ENCODE peak calls at places on chromosomes 6 and 20, in ten cellular contexts. One of them, this sample, is unnamed.

GRCh38 chr20:49750611-49751396 is 37.1 kb upstream of the B4GALT5 start:
- DNase-seq in colonic mucosa: no peak
- DNase-seq in lower leg skin: peak
- DNase-seq in ascending aorta: no peak
- DNase-seq in CD8-positive, alpha-beta T cell: no peak
- DNase-seq in RWPE1: no peak
- DNase-seq in astrocyte: no peak
- DNase-seq in nephron progenitor cell: no peak
- DNase-seq in AG10803: no peak
- DNase-seq in transverse colon: peak
- DNase-seq in this sample: no peak

GRCh38 chr6:126657556-126658129 is 317.7 kb downstream of the CENPW start:
- DNase-seq in nephron progenitor cell: no peak
- DNase-seq in astrocyte: peak
- DNase-seq in lower leg skin: no peak
- DNase-seq in colonic mucosa: peak
- DNase-seq in ascending aorta: no peak
- DNase-seq in transverse colon: peak
- DNase-seq in CD8-positive, alpha-beta T cell: no peak
- DNase-seq in AG10803: peak
- DNase-seq in RWPE1: peak
- DNase-seq in this sample: peak

GRCh38 chr6:158008894-158009891 is 27.5 kb downstream of the SYNJ2 start:
- DNase-seq in nephron progenitor cell: no peak
- DNase-seq in CD8-positive, alpha-beta T cell: no peak
- DNase-seq in lower leg skin: no peak
- DNase-seq in colonic mucosa: no peak
- DNase-seq in AG10803: peak
- DNase-seq in astrocyte: peak
- DNase-seq in ascending aorta: no peak
- DNase-seq in transverse colon: peak
- DNase-seq in RWPE1: no peak
- DNase-seq in this sample: peak

GRCh38 chr6:1670711-1671462 is 61.2 kb downstream of the FOXC1 start:
- DNase-seq in nephron progenitor cell: no peak
- DNase-seq in lower leg skin: no peak
- DNase-seq in colonic mucosa: no peak
- DNase-seq in CD8-positive, alpha-beta T cell: no peak
- DNase-seq in ascending aorta: no peak
- DNase-seq in RWPE1: peak
- DNase-seq in AG10803: no peak
- DNase-seq in transverse colon: no peak
- DNase-seq in astrocyte: peak
- DNase-seq in this sample: peak

GRCh38 chr6:154981071-154981373 is 14.1 kb upstream of the TIAM2 start:
- DNase-seq in CD8-positive, alpha-beta T cell: no peak
- DNase-seq in nephron progenitor cell: no peak
- DNase-seq in ascending aorta: no peak
- DNase-seq in lower leg skin: no peak
- DNase-seq in AG10803: no peak
- DNase-seq in colonic mucosa: no peak
- DNase-seq in astrocyte: no peak
- DNase-seq in RWPE1: no peak
- DNase-seq in transverse colon: no peak
- DNase-seq in this sample: no peak

GRCh38 chr6:5403076-5403475 is 141.8 kb downstream of the FARS2 start:
- DNase-seq in CD8-positive, alpha-beta T cell: no peak
- DNase-seq in RWPE1: no peak
- DNase-seq in transverse colon: no peak
- DNase-seq in astrocyte: no peak
- DNase-seq in AG10803: no peak
- DNase-seq in colonic mucosa: no peak
- DNase-seq in nephron progenitor cell: no peak
- DNase-seq in lower leg skin: no peak
- DNase-seq in ascending aorta: no peak
- DNase-seq in this sample: no peak

GRCh38 chr6:26097268-26097875 is 10.1 kb downstream of the HFE start:
- DNase-seq in RWPE1: peak
- DNase-seq in AG10803: peak
- DNase-seq in colonic mucosa: peak
- DNase-seq in CD8-positive, alpha-beta T cell: peak
- DNase-seq in nephron progenitor cell: peak
- DNase-seq in astrocyte: no peak
- DNase-seq in lower leg skin: peak
- DNase-seq in transverse colon: peak
- DNase-seq in ascending aorta: peak
- DNase-seq in this sample: peak

GRCh38 chr20:10332656-10333421 is 101.2 kb downstream of the MKKS start:
- DNase-seq in lower leg skin: no peak
- DNase-seq in RWPE1: no peak
- DNase-seq in nephron progenitor cell: no peak
- DNase-seq in astrocyte: peak
- DNase-seq in transverse colon: no peak
- DNase-seq in colonic mucosa: no peak
- DNase-seq in AG10803: no peak
- DNase-seq in ascending aorta: no peak
- DNase-seq in CD8-positive, alpha-beta T cell: no peak
- DNase-seq in this sample: peak

GRCh38 chr6:91083226-91083625 is 496.4 kb upstream of the MAP3K7 start:
- DNase-seq in RWPE1: no peak
- DNase-seq in lower leg skin: no peak
- DNase-seq in ascending aorta: no peak
- DNase-seq in CD8-positive, alpha-beta T cell: no peak
- DNase-seq in nephron progenitor cell: no peak
- DNase-seq in AG10803: peak
- DNase-seq in astrocyte: peak
- DNase-seq in transverse colon: no peak
- DNase-seq in colonic mucosa: no peak
- DNase-seq in this sample: peak

GRCh38 chr6:91082311-91082803 is 495.5 kb upstream of the MAP3K7 start:
- DNase-seq in nephron progenitor cell: peak
- DNase-seq in lower leg skin: no peak
- DNase-seq in AG10803: no peak
- DNase-seq in ascending aorta: no peak
- DNase-seq in astrocyte: peak
- DNase-seq in CD8-positive, alpha-beta T cell: no peak
- DNase-seq in transverse colon: no peak
- DNase-seq in RWPE1: no peak
- DNase-seq in colonic mucosa: no peak
- DNase-seq in this sample: peak

GRCh38 chr6:91081452-91082067 is 494.7 kb upstream of the MAP3K7 start:
- DNase-seq in RWPE1: peak
- DNase-seq in lower leg skin: no peak
- DNase-seq in ascending aorta: no peak
- DNase-seq in astrocyte: peak
- DNase-seq in colonic mucosa: no peak
- DNase-seq in nephron progenitor cell: peak
- DNase-seq in AG10803: peak
- DNase-seq in CD8-positive, alpha-beta T cell: no peak
- DNase-seq in transverse colon: no peak
- DNase-seq in this sample: peak

DNA sequence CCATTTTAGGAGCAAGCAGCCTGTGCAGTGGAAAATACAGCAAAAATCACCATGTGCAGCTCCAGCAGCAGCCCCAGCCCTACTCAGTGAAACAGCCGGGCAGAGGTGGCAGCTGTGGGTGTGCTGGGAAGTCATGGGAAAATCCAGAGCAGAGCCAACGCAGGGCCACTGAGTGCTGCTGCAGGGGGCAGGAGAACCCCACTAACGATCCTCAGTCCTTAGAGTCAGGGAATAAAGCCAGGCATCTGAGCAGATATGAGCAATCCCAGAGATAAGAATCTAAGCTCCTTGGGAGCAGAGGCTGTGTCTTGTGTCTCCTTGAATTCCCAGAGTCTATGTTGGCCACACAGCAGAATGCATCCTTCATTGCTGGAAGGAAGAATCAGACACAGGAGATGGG is 493.1 kb upstream of the MAP3K7 start:
- DNase-seq in astrocyte: peak
- DNase-seq in CD8-positive, alpha-beta T cell: no peak
- DNase-seq in nephron progenitor cell: peak
- DNase-seq in lower leg skin: no peak
- DNase-seq in AG10803: no peak
- DNase-seq in colonic mucosa: no peak
- DNase-seq in transverse colon: no peak
- DNase-seq in RWPE1: no peak
- DNase-seq in ascending aorta: no peak
- DNase-seq in this sample: no peak
- TF ChIP-seq CTCF in astrocyte: no peak
- TF ChIP-seq CTCF in CD8-positive, alpha-beta T cell: no peak
- TF ChIP-seq CTCF in nephron progenitor cell: no peak
- TF ChIP-seq CTCF in lower leg skin: no peak
- TF ChIP-seq CTCF in AG10803: no peak
- TF ChIP-seq CTCF in colonic mucosa: no peak
- TF ChIP-seq CTCF in transverse colon: no peak
- TF ChIP-seq CTCF in RWPE1: no peak
- TF ChIP-seq CTCF in ascending aorta: no peak
- TF ChIP-seq CTCF in this sample: no peak

GRCh38 chr20:63536997-63537524 is at the start of gene PTK6:
- DNase-seq in RWPE1: peak
- DNase-seq in CD8-positive, alpha-beta T cell: no peak
- DNase-seq in ascending aorta: no peak
- DNase-seq in colonic mucosa: peak
- DNase-seq in AG10803: no peak
- DNase-seq in astrocyte: no peak
- DNase-seq in lower leg skin: peak
- DNase-seq in nephron progenitor cell: no peak
- DNase-seq in transverse colon: peak
- DNase-seq in this sample: no peak

GRCh38 chr20:63539441-63540370 is 2.5 kb upstream of the PTK6 start:
- DNase-seq in RWPE1: no peak
- DNase-seq in AG10803: no peak
- DNase-seq in astrocyte: no peak
- DNase-seq in lower leg skin: no peak
- DNase-seq in transverse colon: no peak
- DNase-seq in nephron progenitor cell: no peak
- DNase-seq in colonic mucosa: no peak
- DNase-seq in CD8-positive, alpha-beta T cell: no peak
- DNase-seq in ascending aorta: no peak
- DNase-seq in this sample: no peak

GRCh38 chr20:63539092-63539430 is 1.9 kb upstream of the PTK6 start:
- DNase-seq in lower leg skin: no peak
- DNase-seq in RWPE1: no peak
- DNase-seq in astrocyte: no peak
- DNase-seq in ascending aorta: no peak
- DNase-seq in AG10803: no peak
- DNase-seq in colonic mucosa: no peak
- DNase-seq in transverse colon: no peak
- DNase-seq in CD8-positive, alpha-beta T cell: no peak
- DNase-seq in nephron progenitor cell: no peak
- DNase-seq in this sample: no peak

GRCh38 chr20:63537525-63538203 is 488 bp upstream of the PTK6 start:
- DNase-seq in lower leg skin: peak
- DNase-seq in astrocyte: peak
- DNase-seq in AG10803: peak
- DNase-seq in ascending aorta: peak
- DNase-seq in CD8-positive, alpha-beta T cell: peak
- DNase-seq in transverse colon: peak
- DNase-seq in RWPE1: peak
- DNase-seq in nephron progenitor cell: peak
- DNase-seq in colonic mucosa: peak
- DNase-seq in this sample: peak

DNA sequence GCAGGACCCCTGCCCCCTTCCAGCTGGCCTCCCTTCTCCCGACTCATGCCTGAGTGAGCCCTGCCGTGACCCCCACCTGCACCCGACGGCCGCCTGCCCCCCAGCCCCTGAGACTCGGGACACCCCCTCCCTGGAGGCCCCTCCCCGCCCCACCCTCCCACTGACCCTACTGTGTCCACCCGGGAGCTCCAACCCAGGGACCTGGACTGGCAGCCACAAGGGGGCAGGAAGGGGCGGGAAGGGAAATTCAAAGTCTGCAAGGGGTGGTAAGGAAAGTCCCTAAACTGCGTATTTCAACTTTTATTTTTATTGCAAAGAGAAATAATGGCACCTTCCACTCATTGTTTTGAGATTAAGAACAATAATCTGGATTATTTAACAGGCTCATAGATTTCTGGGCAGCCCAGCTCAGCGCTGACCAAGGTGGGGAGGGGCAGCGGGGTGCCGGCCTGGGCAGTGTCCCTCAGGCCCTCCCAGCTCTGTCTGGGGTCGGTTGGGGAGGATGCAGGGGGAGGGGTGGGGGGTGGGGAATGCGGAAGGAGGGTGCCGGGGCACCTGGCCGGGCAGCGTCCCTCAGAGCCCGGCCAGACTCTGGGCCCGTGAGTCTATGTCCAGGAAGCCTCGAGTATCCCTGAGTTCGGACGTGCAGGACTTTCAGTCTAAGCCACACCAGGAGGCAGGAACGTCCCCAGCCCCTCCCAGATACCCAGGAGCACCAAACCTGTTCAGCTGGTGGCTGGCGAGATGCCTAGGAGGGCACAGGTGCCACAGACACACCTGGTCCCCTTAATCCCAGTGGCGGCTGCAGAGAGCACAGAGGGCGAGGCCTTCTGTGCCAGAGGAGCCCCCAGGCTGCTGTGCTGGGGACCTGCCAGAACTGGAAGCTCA is 1.3 kb upstream of the PTK6 start:
- DNase-seq in astrocyte: no peak
- DNase-seq in lower leg skin: peak
- DNase-seq in AG10803: peak
- DNase-seq in transverse colon: peak
- DNase-seq in colonic mucosa: peak
- DNase-seq in nephron progenitor cell: no peak
- DNase-seq in RWPE1: peak
- DNase-seq in ascending aorta: no peak
- DNase-seq in CD8-positive, alpha-beta T cell: no peak
- DNase-seq in this sample: no peak
- TF ChIP-seq CTCF in astrocyte: no peak
- TF ChIP-seq CTCF in lower leg skin: no peak
- TF ChIP-seq CTCF in AG10803: no peak
- TF ChIP-seq CTCF in transverse colon: no peak
- TF ChIP-seq CTCF in colonic mucosa: no peak
- TF ChIP-seq CTCF in nephron progenitor cell: no peak
- TF ChIP-seq CTCF in RWPE1: peak
- TF ChIP-seq CTCF in ascending aorta: no peak
- TF ChIP-seq CTCF in CD8-positive, alpha-beta T cell: peak
- TF ChIP-seq CTCF in this sample: no peak

GRCh38 chr6:97067045-97067444 is 142.5 kb downstream of the KLHL32 start:
- DNase-seq in RWPE1: no peak
- DNase-seq in colonic mucosa: no peak
- DNase-seq in nephron progenitor cell: no peak
- DNase-seq in AG10803: no peak
- DNase-seq in lower leg skin: no peak
- DNase-seq in transverse colon: no peak
- DNase-seq in ascending aorta: no peak
- DNase-seq in CD8-positive, alpha-beta T cell: no peak
- DNase-seq in astrocyte: no peak
- DNase-seq in this sample: no peak

GRCh38 chr6:97069363-97069762 is 144.8 kb downstream of the KLHL32 start:
- DNase-seq in transverse colon: no peak
- DNase-seq in nephron progenitor cell: no peak
- DNase-seq in lower leg skin: no peak
- DNase-seq in CD8-positive, alpha-beta T cell: no peak
- DNase-seq in RWPE1: no peak
- DNase-seq in ascending aorta: no peak
- DNase-seq in colonic mucosa: no peak
- DNase-seq in AG10803: no peak
- DNase-seq in astrocyte: no peak
- DNase-seq in this sample: no peak

GRCh38 chr6:97064578-97064977 is 140.1 kb downstream of the KLHL32 start:
- DNase-seq in transverse colon: no peak
- DNase-seq in CD8-positive, alpha-beta T cell: no peak
- DNase-seq in ascending aorta: no peak
- DNase-seq in astrocyte: no peak
- DNase-seq in AG10803: no peak
- DNase-seq in lower leg skin: no peak
- DNase-seq in nephron progenitor cell: no peak
- DNase-seq in colonic mucosa: no peak
- DNase-seq in RWPE1: no peak
- DNase-seq in this sample: no peak

GRCh38 chr6:97066056-97066455 is 141.5 kb downstream of the KLHL32 start:
- DNase-seq in CD8-positive, alpha-beta T cell: no peak
- DNase-seq in AG10803: no peak
- DNase-seq in astrocyte: no peak
- DNase-seq in lower leg skin: no peak
- DNase-seq in nephron progenitor cell: no peak
- DNase-seq in transverse colon: no peak
- DNase-seq in RWPE1: no peak
- DNase-seq in ascending aorta: no peak
- DNase-seq in colonic mucosa: no peak
- DNase-seq in this sample: no peak

DNA sequence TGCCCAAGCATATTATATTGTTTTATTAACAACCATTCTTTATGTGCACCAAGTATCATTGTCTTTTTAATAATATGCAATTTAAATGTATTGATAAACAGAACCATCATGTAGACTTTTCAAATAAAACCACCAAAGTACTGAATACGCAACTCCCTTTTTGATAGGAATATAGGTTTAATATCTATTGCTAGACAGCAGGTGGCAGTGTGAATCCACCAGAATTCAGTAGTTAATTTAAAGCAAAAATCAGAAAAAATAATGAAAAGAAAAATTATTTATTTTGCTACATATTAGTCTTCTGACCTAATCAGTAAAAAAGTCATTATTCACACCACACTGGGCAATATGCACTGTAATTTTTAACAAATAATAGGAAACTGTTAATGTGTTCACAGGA is 143.7 kb downstream of the KLHL32 start:
- DNase-seq in nephron progenitor cell: peak
- DNase-seq in astrocyte: peak
- DNase-seq in AG10803: peak
- DNase-seq in ascending aorta: no peak
- DNase-seq in RWPE1: peak
- DNase-seq in transverse colon: no peak
- DNase-seq in lower leg skin: no peak
- DNase-seq in CD8-positive, alpha-beta T cell: no peak
- DNase-seq in colonic mucosa: no peak
- DNase-seq in this sample: peak
- TF ChIP-seq CTCF in nephron progenitor cell: peak
- TF ChIP-seq CTCF in astrocyte: peak
- TF ChIP-seq CTCF in AG10803: peak
- TF ChIP-seq CTCF in ascending aorta: peak
- TF ChIP-seq CTCF in RWPE1: peak
- TF ChIP-seq CTCF in transverse colon: no peak
- TF ChIP-seq CTCF in lower leg skin: no peak
- TF ChIP-seq CTCF in CD8-positive, alpha-beta T cell: peak
- TF ChIP-seq CTCF in colonic mucosa: peak
- TF ChIP-seq CTCF in this sample: peak

GRCh38 chr20:3775457-3775856 is 5.8 kb downstream of the SPEF1 start:
- DNase-seq in RWPE1: no peak
- DNase-seq in ascending aorta: no peak
- DNase-seq in AG10803: no peak
- DNase-seq in lower leg skin: no peak
- DNase-seq in nephron progenitor cell: no peak
- DNase-seq in CD8-positive, alpha-beta T cell: no peak
- DNase-seq in astrocyte: no peak
- DNase-seq in transverse colon: no peak
- DNase-seq in colonic mucosa: no peak
- DNase-seq in this sample: no peak

GRCh38 chr20:3778976-3779375 is 2.3 kb downstream of the SPEF1 start:
- DNase-seq in RWPE1: no peak
- DNase-seq in lower leg skin: no peak
- DNase-seq in nephron progenitor cell: no peak
- DNase-seq in colonic mucosa: no peak
- DNase-seq in transverse colon: no peak
- DNase-seq in AG10803: no peak
- DNase-seq in astrocyte: no peak
- DNase-seq in ascending aorta: no peak
- DNase-seq in CD8-positive, alpha-beta T cell: no peak
- DNase-seq in this sample: no peak

GRCh38 chr20:3781153-3781910 is at the start of gene SPEF1:
- DNase-seq in nephron progenitor cell: peak
- DNase-seq in astrocyte: peak
- DNase-seq in lower leg skin: peak
- DNase-seq in ascending aorta: peak
- DNase-seq in RWPE1: peak
- DNase-seq in transverse colon: peak
- DNase-seq in colonic mucosa: peak
- DNase-seq in CD8-positive, alpha-beta T cell: no peak
- DNase-seq in AG10803: peak
- DNase-seq in this sample: peak

GRCh38 chr20:3777381-3777725 is 3.9 kb downstream of the SPEF1 start:
- DNase-seq in transverse colon: no peak
- DNase-seq in lower leg skin: no peak
- DNase-seq in AG10803: no peak
- DNase-seq in astrocyte: no peak
- DNase-seq in RWPE1: no peak
- DNase-seq in ascending aorta: no peak
- DNase-seq in colonic mucosa: no peak
- DNase-seq in CD8-positive, alpha-beta T cell: no peak
- DNase-seq in nephron progenitor cell: no peak
- DNase-seq in this sample: no peak

GRCh38 chr20:3777726-3778629 is 3.3 kb downstream of the SPEF1 start:
- DNase-seq in astrocyte: no peak
- DNase-seq in colonic mucosa: peak
- DNase-seq in lower leg skin: no peak
- DNase-seq in transverse colon: peak
- DNase-seq in ascending aorta: peak
- DNase-seq in nephron progenitor cell: peak
- DNase-seq in RWPE1: peak
- DNase-seq in AG10803: peak
- DNase-seq in CD8-positive, alpha-beta T cell: no peak
- DNase-seq in this sample: no peak
- TF ChIP-seq CTCF in astrocyte: no peak
- TF ChIP-seq CTCF in colonic mucosa: no peak
- TF ChIP-seq CTCF in lower leg skin: no peak
- TF ChIP-seq CTCF in transverse colon: no peak
- TF ChIP-seq CTCF in ascending aorta: no peak
- TF ChIP-seq CTCF in nephron progenitor cell: no peak
- TF ChIP-seq CTCF in RWPE1: no peak
- TF ChIP-seq CTCF in AG10803: no peak
- TF ChIP-seq CTCF in CD8-positive, alpha-beta T cell: no peak
- TF ChIP-seq CTCF in this sample: no peak